ENCODE peak calls at places on chromosomes 16 and 17, in five cellular contexts. I is thoracic aorta, A is AG04449, W is WTC11, K is psoas muscle. G is an unnamed sample.

GRCh38 chr16:70800798-70801480 is at the start of gene VAC14:
- DNase-seq in W (peak; percentile 98), K (peak; percentile 89), A (no peak), I (peak; percentile 60), G (peak; percentile 98)

GRCh38 chr17:81386141-81386645 is 9.1 kb upstream of the BAHCC1 start:
- DNase-seq in K (no peak), A (no peak), I (no peak), W (peak; percentile 49), G (no peak)

GRCh38 chr16:87560428-87561199 is 41.7 kb upstream of the JPH3 start:
- DNase-seq in I (no peak), A (no peak), K (no peak), W (peak; percentile 93), G (peak; percentile 44)

GRCh38 chr17:50681260-50682200 is 26.2 kb downstream of the ANKRD40 start:
- DNase-seq in A (no peak), I (no peak), W (no peak), K (no peak), G (no peak)

GRCh38 chr17:2213291-2213960 is 90.2 kb downstream of the SMG6 start:
- DNase-seq in I (no peak), A (no peak), K (no peak), W (no peak), G (no peak)

GRCh38 chr16:60123387-60124023 is 1389.4 kb upstream of the GOT2 start:
- DNase-seq in K (no peak), A (no peak), I (no peak), W (no peak), G (no peak)

GRCh38 chr17:11928436-11928835 is 68.8 kb downstream of the ZNF18 start:
- DNase-seq in I (no peak), A (no peak), W (no peak), K (no peak), G (no peak)

GRCh38 chr17:42414782-42415409 is 8.2 kb downstream of the CAVIN1 start:
- DNase-seq in A (no peak), I (no peak), K (no peak), W (no peak), G (peak; percentile 77)

GRCh38 chr17:38579934-38580333 is 25.8 kb downstream of the SRCIN1 start:
- DNase-seq in I (no peak), W (peak; percentile 83), A (no peak), K (no peak), G (peak; percentile 78)

GRCh38 chr17:68910789-68911431 is 44.3 kb downstream of the ABCA8 start:
- DNase-seq in A (no peak), K (no peak), W (no peak), I (no peak), G (no peak)

GRCh38 chr17:80365001-80365965 is 49.7 kb upstream of the ENDOV start:
- DNase-seq in I (no peak), A (no peak), W (no peak), K (no peak), G (no peak)

GRCh38 chr17:80362428-80363119 is 52.4 kb upstream of the ENDOV start:
- DNase-seq in W (no peak), A (no peak), I (no peak), K (peak; percentile 33), G (no peak)

GRCh38 chr17:80363120-80363515 is 51.8 kb upstream of the ENDOV start:
- DNase-seq in I (no peak), A (no peak), K (no peak), W (no peak), G (no peak)

GRCh38 chr17:80363518-80364090 is 51.4 kb upstream of the ENDOV start:
- DNase-seq in A (no peak), W (no peak), K (no peak), I (no peak), G (no peak)

GRCh38 chr17:80364091-80364691 is 50.8 kb upstream of the ENDOV start:
- DNase-seq in A (no peak), K (no peak), W (peak; percentile 68), I (no peak), G (peak; percentile 47)
- TF ChIP-seq CTCF in A (peak; percentile 29), K (peak; percentile 34), W (peak; percentile 21), I (no peak), G (peak; percentile 11)

DNA sequence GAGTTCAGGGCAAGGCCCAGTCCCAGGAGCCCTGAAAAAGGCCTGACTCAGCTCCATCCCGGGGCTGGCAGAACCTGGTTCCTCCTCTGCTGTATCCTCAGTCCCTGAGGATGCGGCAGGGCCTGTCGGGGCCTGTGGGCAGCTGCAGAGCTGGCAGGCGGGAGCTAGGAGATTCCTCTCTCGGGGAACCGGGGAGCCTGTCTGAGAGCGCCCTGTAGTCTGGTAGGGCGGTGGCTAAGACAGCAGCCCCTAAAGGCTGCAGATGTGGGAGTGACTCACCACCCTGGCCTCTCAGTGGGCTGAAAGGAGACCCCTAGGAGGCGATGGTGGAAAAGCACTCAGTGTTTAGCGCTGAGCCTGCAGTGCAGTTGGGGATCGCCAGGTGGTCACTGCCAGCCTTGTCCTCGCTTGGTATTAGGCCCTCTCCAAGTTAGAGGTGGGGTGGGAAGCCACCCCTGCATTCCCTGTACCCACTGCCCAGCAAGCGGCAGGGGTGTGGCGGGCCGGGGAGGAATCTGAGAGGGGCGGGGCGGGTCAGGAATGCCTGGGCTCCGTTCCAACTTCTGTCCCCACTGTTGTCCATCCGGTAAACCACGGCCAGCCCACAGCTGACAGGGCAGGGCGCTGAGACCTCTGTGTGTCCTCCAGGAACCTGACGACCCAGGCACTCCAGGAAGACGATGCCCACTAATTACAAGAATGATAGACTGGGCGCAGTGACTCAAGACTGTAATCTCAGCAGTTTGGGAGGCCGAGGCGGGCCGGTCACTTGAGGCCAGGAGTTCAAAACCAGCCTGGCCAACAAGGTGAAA is 29.5 kb upstream of the CDH1 start:
- DNase-seq in A (no peak), I (no peak), W (peak; percentile 67), K (no peak), G (no peak)
- TF ChIP-seq CTCF in A (peak; percentile 6), I (no peak), W (no peak), K (no peak), G (no peak)

GRCh38 chr17:45581860-45582259 is 91.3 kb upstream of the PLEKHM1 start:
- DNase-seq in I (no peak), W (no peak), A (no peak), K (no peak), G (no peak)

GRCh38 chr17:45578516-45579455 is 88.3 kb upstream of the PLEKHM1 start:
- DNase-seq in K (no peak), W (no peak), I (no peak), A (no peak), G (no peak)

GRCh38 chr17:45577571-45578279 is 87.2 kb upstream of the PLEKHM1 start:
- DNase-seq in I (no peak), K (no peak), W (no peak), A (no peak), G (no peak)

GRCh38 chr17:45580914-45581313 is 90.4 kb upstream of the PLEKHM1 start:
- DNase-seq in A (no peak), I (no peak), W (no peak), K (no peak), G (no peak)

GRCh38 chr17:45579529-45580495 is 89.3 kb upstream of the PLEKHM1 start:
- DNase-seq in K (no peak), W (no peak), A (no peak), I (no peak), G (no peak)
- TF ChIP-seq CTCF in K (no peak), W (no peak), A (no peak), I (no peak), G (no peak)

GRCh38 chr17:40035162-40035559 is 19.0 kb downstream of the MED24 start:
- DNase-seq in I (no peak), W (peak; percentile 86), K (no peak), A (no peak), G (no peak)
- TF ChIP-seq CTCF in I (no peak), W (peak; percentile 80), K (peak; percentile 26), A (peak; percentile 93), G (peak; percentile 49)

DNA sequence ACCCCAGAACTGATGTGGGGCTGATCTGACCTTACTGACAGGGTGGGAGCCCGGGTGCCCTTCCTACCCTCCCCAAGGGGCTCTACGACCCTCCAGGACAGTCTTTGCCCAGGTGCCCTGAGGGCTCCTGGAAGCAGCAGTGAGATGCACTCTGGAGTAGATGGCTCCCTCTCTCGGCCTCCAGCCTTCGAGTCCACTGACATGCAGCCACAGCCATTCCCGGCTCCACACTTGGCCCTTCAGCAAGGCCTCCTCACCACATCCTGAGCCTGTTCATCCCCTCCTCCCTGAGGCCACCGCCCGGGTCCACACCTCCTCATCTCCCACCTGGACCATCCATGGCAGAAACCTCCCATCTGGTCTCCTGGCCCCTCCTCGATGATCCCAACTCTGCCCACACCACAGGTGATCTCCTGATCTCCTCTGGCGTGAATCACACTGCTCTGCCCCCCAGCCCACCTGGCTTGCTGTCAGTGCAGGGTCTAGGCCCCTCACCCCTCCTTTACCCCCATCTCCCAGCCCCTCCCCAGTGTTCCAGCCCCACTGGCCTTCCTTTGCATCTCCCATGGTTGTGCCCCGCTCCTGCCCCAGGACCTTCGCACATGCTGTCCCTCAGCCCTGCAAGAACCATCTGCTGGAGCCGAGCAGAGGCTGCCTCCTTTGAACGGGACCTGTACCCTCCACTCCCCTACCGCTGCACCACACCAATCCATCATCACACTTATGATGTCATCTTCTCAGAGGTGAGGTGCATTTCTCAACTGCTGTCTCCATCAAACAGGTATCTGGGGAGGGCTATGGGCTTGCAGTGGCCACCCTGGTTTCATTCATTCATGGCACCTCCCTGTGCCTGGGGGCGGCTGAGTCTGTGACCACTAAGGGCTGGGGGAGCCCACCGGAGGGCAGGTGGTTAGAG is 44.7 kb downstream of the SOCS1 start:
- DNase-seq in W (no peak), K (no peak), A (no peak), I (no peak), G (no peak)
- TF ChIP-seq CTCF in W (no peak), K (no peak), A (no peak), I (no peak), G (no peak)

GRCh38 chr16:55465077-55465896 is 13.7 kb upstream of the MMP2 start:
- DNase-seq in A (no peak), I (peak; percentile 74), W (peak; percentile 94), K (peak; percentile 86), G (peak; percentile 91)
- TF ChIP-seq CTCF in A (peak; percentile 97), I (peak; percentile 99), W (peak; percentile 99), K (peak; percentile 100), G (peak; percentile 99)

GRCh38 chr17:73231363-73231762 is 30.3 kb downstream of the CPSF4L start:
- DNase-seq in W (no peak), K (no peak), I (no peak), A (no peak), G (peak; percentile 8)

GRCh38 chr17:73230088-73230487 is 31.6 kb downstream of the CPSF4L start:
- DNase-seq in A (no peak), K (no peak), I (no peak), W (no peak), G (no peak)

GRCh38 chr17:73232587-73233373 is 28.9 kb downstream of the CPSF4L start:
- DNase-seq in A (no peak), W (peak; percentile 38), K (no peak), I (no peak), G (peak; percentile 49)

GRCh38 chr17:73234746-73235145 is 26.9 kb downstream of the CPSF4L start:
- DNase-seq in K (no peak), I (no peak), A (no peak), W (no peak), G (no peak)

GRCh38 chr17:73231841-73232586 is 29.7 kb downstream of the CPSF4L start:
- DNase-seq in W (peak; percentile 97), I (peak; percentile 87), K (peak; percentile 97), A (peak; percentile 51), G (peak; percentile 98)
- TF ChIP-seq CTCF in W (no peak), I (peak; percentile 37), K (peak; percentile 42), A (no peak), G (no peak)

G was measured in activated CD8-positive, alpha-beta T cell treated with anti-CD3 and anti-CD28 coated beads for 36 hours.